ENCODE peak calls at places on chromosome 13, in nine cellular contexts. M is cardiac muscle cell, Q is mucosa of descending colon, D is fibroblast of pulmonary artery, O is psoas muscle, I is HepG2, W is left ventricle myocardium inferior, V is fibroblast of lung, H is WERI-Rb-1. A is an unnamed sample.

GRCh38 chr13:44292545-44292944 is 81.1 kb upstream of the SERP2 start:
- DNase-seq in H (no peak), O (no peak), M (no peak), W (no peak), D (no peak), I (no peak), V (no peak), Q (no peak), A (peak)

GRCh38 chr13:98581971-98582702 is 5.2 kb upstream of the STK24 start:
- DNase-seq in D (peak), I (no peak), H (no peak), Q (no peak), O (no peak), M (peak), W (no peak), V (peak), A (peak)

GRCh38 chr13:91126806-91127205 is 220.7 kb upstream of the MIR17HG start:
- DNase-seq in M (no peak), Q (no peak), I (no peak), H (peak), O (no peak), D (peak), W (no peak), V (peak), A (no peak)

GRCh38 chr13:72696590-72696989 is 30.8 kb downstream of the MZT1 start:
- DNase-seq in O (no peak), H (no peak), V (no peak), D (peak), I (no peak), Q (no peak), W (no peak), M (no peak), A (peak)

GRCh38 chr13:68064371-68064770 is 834.2 kb upstream of the PCDH9 start:
- DNase-seq in Q (no peak), V (peak), M (no peak), O (no peak), W (no peak), I (no peak), H (no peak), D (no peak), A (no peak)

GRCh38 chr13:99265823-99266426 is 7.7 kb upstream of the GPR18 start:
- DNase-seq in H (peak), I (peak), O (no peak), D (peak), M (peak), W (no peak), Q (no peak), V (peak), A (peak)

GRCh38 chr13:46051958-46052313 is 610 bp downstream of the ZC3H13 start:
- DNase-seq in M (no peak), V (no peak), Q (no peak), O (no peak), H (no peak), I (no peak), D (peak), W (no peak), A (no peak)

GRCh38 chr13:33639158-33639557 is 178.8 kb upstream of the RFC3 start:
- DNase-seq in W (no peak), M (peak), V (peak), Q (no peak), D (peak), O (peak), H (no peak), I (peak), A (peak)

GRCh38 chr13:35475131-35475959 is 1.1 kb downstream of the MAB21L1 start:
- DNase-seq in Q (peak), V (peak), I (no peak), H (peak), W (no peak), O (peak), M (peak), D (peak), A (no peak)

GRCh38 chr13:26628706-26629105 is 71.2 kb downstream of the WASF3 start:
- DNase-seq in O (no peak), I (peak), D (peak), W (no peak), V (peak), Q (no peak), H (peak), M (peak), A (peak)

GRCh38 chr13:63351081-63351480 is 1935.4 kb upstream of the PCDH20 start:
- DNase-seq in M (no peak), W (no peak), O (no peak), H (no peak), V (no peak), Q (no peak), I (no peak), D (peak), A (no peak)
- TF ChIP-seq CTCF in M (no peak), W (no peak), O (no peak), H (no peak), V (no peak), Q (no peak), I (no peak), D (no peak), A (no peak)

DNA sequence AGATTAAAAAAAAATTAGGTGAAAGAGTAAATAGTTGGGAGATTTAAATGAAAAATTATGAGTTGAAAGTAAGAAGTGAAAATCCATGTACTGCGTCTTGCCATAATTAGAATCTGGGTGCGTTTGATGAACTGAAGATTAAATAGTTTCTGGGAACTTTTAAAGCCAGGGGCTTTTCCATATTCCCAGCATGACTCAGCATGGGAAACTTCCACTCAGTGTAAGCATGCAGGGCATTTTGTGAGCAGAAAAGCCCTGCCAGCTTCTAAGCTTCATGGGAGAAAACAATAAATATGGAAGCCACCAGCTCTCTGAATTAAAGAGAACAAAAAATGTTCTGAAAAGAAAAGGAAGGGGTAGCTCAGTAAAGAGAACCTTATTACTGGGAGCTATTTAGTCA is 62.0 kb upstream of the EDNRB start:
- DNase-seq in Q (no peak), M (peak), D (peak), O (no peak), I (no peak), H (no peak), W (no peak), V (peak), A (peak)
- H3K4me3 ChIP-seq in Q (no peak), M (no peak), D (no peak), O (no peak), I (no peak), H (no peak), W (no peak), V (no peak), A (no peak)

DNA sequence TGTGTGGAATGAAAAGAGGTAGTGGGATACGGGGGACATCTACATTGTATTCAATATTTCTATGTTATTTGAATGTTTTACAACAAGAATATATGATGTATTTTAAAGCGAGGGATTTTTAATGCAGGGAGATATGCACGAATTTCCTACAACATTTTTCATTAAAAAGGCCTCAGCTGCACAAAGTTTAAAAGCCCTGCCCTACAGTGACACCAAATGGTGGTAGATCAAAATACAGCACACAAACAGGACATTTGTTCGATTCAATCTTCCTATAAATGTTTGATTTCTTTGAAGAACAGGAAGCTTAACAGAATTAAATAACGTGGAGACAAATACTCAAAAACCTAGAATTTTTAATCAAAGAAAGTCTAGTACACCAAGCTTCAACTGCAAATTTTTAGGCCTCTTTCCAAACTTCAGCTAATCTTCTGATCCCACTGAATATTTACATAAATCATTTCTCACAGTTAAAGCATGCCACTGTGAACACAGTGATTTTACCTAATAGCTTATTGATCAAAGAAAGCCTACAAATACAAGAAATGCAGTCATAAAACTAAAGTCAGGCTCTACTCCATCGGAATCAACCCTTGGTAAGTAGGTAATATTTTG is 257.2 kb downstream of the DIAPH3 start:
- DNase-seq in D (peak), I (peak), M (peak), Q (no peak), H (no peak), V (peak), O (no peak), W (no peak), A (peak)
- TF ChIP-seq CTCF in D (peak), I (peak), M (peak), Q (no peak), H (no peak), V (peak), O (peak), W (peak), A (peak)

DNA sequence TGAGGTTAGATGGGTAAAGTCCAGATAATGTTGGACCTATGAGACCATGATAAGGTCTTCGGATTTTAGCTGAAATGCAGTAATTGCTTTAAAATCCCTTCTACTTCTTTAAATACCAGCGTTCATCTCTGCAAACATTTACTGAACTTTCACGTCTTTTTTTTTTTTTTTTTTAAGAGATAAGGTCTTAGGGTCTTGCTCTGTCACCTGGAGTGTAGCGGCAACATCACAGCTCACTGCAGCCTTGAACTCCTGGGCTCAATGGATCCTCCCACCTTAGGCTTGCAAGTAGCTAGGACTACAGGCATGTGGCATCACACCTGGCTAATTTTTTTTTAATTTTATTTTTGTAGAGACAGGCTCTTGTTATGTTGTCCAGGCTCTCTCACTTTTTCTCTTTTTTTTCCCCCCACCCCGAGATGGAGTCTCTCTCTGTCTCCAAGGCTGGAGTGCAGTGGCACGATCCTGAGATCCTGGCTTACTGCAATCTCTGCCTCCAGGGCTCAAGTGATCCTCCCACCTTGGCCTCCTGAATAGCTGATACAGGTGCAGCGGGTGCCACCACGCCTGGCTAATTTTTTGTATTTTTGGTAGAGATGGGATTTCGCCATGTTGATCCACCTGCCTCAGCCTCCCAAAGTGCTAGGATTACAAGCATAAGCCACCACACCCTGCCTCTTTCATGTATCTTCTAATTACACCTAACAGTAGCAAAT is 4.2 kb upstream of the WBP4 start:
- DNase-seq in D (no peak), M (no peak), I (peak), Q (no peak), O (no peak), V (no peak), H (no peak), W (no peak), A (no peak)
- H3K4me3 ChIP-seq in D (no peak), M (no peak), I (peak), Q (no peak), O (no peak), V (no peak), H (no peak), W (peak), A (no peak)

GRCh38 chr13:111531505-111531904 is 211.1 kb downstream of the TEX29 start:
- DNase-seq in H (no peak), W (no peak), M (peak), D (peak), I (no peak), V (no peak), Q (no peak), O (no peak), A (no peak)
- TF ChIP-seq CTCF in H (no peak), W (peak), M (no peak), D (no peak), I (peak), V (no peak), Q (no peak), O (no peak), A (no peak)

DNA sequence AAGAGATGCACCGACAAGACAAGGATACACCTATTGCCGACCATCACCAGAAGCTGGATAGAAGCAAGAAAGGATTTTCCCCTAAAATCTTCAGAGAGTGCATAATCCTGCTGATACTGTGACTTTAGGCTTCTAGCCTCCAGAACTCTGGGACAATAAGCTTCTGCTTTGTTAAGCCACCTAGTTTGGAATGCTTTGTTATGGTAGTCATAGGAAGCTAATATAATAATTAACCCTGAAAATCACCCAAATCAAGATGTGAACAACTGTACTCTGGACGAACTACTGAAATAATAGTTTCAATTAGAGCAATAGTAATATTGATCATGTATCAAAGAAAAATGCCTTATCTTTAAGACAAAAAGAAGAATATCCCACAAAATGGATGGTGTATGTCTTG is 524.6 kb downstream of the EFNB2 start:
- DNase-seq in D (no peak), M (no peak), V (no peak), O (no peak), H (no peak), I (no peak), W (no peak), Q (no peak), A (no peak)
- H3K4me3 ChIP-seq in D (no peak), M (no peak), V (no peak), O (no peak), H (no peak), I (no peak), W (no peak), Q (no peak), A (no peak)

DNA sequence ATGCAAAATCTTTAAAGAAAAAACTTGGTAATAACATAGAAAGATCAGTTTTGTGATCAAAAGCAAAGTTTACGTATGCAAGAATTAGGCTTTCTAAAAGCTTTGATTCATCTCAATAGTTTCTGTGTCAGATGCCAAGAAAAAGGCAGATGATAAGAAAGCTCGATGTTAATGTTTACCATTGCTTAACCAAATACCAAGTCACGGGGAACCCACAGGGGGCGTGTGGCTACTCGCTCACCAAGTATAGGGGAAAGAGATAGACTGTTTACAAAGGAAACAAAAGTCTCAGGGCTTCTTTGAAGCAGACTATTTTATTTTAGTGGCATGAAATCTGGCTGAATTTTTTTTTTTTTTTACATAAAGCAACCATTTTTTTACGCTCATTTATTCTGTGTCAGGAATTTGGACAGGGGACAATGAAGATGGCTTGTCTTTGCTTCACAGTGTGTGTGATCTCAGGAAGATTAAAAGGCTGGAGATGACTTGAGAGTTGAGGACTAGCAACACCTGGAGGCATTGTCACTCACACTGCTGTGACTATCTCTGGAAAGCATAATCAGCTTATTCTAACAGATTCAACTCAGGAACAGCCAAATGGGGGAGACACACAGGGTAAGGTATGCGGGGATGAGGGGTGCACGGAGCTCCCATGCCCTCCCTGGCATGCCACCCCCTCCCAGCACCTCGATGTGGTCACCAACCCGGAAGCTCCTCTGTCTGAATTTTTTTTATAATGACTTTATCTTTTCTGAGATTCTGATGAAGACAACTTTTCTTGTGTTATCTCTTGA is 24.9 kb downstream of the RCBTB1 start:
- DNase-seq in D (peak), V (peak), M (peak), I (peak), Q (no peak), O (no peak), H (peak), W (no peak), A (peak)
- TF ChIP-seq CTCF in D (peak), V (peak), M (peak), I (peak), Q (no peak), O (no peak), H (no peak), W (peak), A (peak)